ENCODE peak calls at places on chromosome 2, in seven cellular contexts. One of them, this sample, is unnamed.

GRCh38 chr2:9983413-9984216 is 32.1 kb downstream of the GRHL1 start:
- DNase-seq in myocyte: peak; percentile 25
- DNase-seq in kidney glomerular epithelial cell: no peak
- DNase-seq in colonic mucosa: no peak
- DNase-seq in NCI-H1105 treated with DMSO at 0.1 percent for 48 hours: no peak
- DNase-seq in mesendoderm: no peak
- DNase-seq in A549: no peak
- DNase-seq in this sample: no peak

GRCh38 chr2:55887351-55887750 is 36.2 kb downstream of the EFEMP1 start:
- DNase-seq in myocyte: peak; percentile 34
- DNase-seq in kidney glomerular epithelial cell: no peak
- DNase-seq in colonic mucosa: no peak
- DNase-seq in NCI-H1105 treated with DMSO at 0.1 percent for 48 hours: no peak
- DNase-seq in mesendoderm: no peak
- DNase-seq in A549: no peak
- DNase-seq in this sample: no peak

GRCh38 chr2:159098815-159099455 is 130.5 kb downstream of the TANC1 start:
- DNase-seq in myocyte: no peak
- DNase-seq in kidney glomerular epithelial cell: peak; percentile 53
- DNase-seq in colonic mucosa: no peak
- DNase-seq in NCI-H1105 treated with DMSO at 0.1 percent for 48 hours: no peak
- DNase-seq in mesendoderm: peak; percentile 60
- DNase-seq in A549: no peak
- DNase-seq in this sample: no peak

GRCh38 chr2:172790404-172790803 is 54.8 kb downstream of the RAPGEF4 start:
- DNase-seq in myocyte: peak; percentile 81
- DNase-seq in kidney glomerular epithelial cell: no peak
- DNase-seq in colonic mucosa: no peak
- DNase-seq in NCI-H1105 treated with DMSO at 0.1 percent for 48 hours: peak; percentile 6
- DNase-seq in mesendoderm: no peak
- DNase-seq in A549: no peak
- DNase-seq in this sample: no peak

GRCh38 chr2:118387509-118387908 is 299.2 kb downstream of the INSIG2 start:
- DNase-seq in myocyte: no peak
- DNase-seq in kidney glomerular epithelial cell: peak; percentile 26
- DNase-seq in colonic mucosa: no peak
- DNase-seq in NCI-H1105 treated with DMSO at 0.1 percent for 48 hours: no peak
- DNase-seq in mesendoderm: no peak
- DNase-seq in A549: peak; percentile 21
- DNase-seq in this sample: no peak

GRCh38 chr2:39549718-39550464 is 112.8 kb upstream of the MAP4K3 start:
- DNase-seq in myocyte: no peak
- DNase-seq in kidney glomerular epithelial cell: no peak
- DNase-seq in colonic mucosa: no peak
- DNase-seq in NCI-H1105 treated with DMSO at 0.1 percent for 48 hours: no peak
- DNase-seq in mesendoderm: peak; percentile 42
- DNase-seq in A549: no peak
- DNase-seq in this sample: no peak

GRCh38 chr2:191927319-191927867 is 80.5 kb upstream of the CAVIN2 start:
- DNase-seq in myocyte: peak; percentile 87
- DNase-seq in kidney glomerular epithelial cell: peak; percentile 85
- DNase-seq in colonic mucosa: peak; percentile 60
- DNase-seq in NCI-H1105 treated with DMSO at 0.1 percent for 48 hours: peak; percentile 63
- DNase-seq in mesendoderm: peak; percentile 45
- DNase-seq in A549: peak; percentile 57
- DNase-seq in this sample: no peak

GRCh38 chr2:235165631-235166030 is 213.8 kb downstream of the SH3BP4 start:
- DNase-seq in myocyte: no peak
- DNase-seq in kidney glomerular epithelial cell: no peak
- DNase-seq in colonic mucosa: no peak
- DNase-seq in NCI-H1105 treated with DMSO at 0.1 percent for 48 hours: no peak
- DNase-seq in mesendoderm: no peak
- DNase-seq in A549: no peak
- DNase-seq in this sample: no peak

GRCh38 chr2:128320609-128321420 is 2.1 kb upstream of the HS6ST1 start:
- DNase-seq in myocyte: no peak
- DNase-seq in kidney glomerular epithelial cell: no peak
- DNase-seq in colonic mucosa: no peak
- DNase-seq in NCI-H1105 treated with DMSO at 0.1 percent for 48 hours: no peak
- DNase-seq in mesendoderm: no peak
- DNase-seq in A549: no peak
- DNase-seq in this sample: no peak

GRCh38 chr2:181784556-181784955 is 104.2 kb upstream of the NEUROD1 start:
- DNase-seq in myocyte: no peak
- DNase-seq in kidney glomerular epithelial cell: peak; percentile 67
- DNase-seq in colonic mucosa: no peak
- DNase-seq in NCI-H1105 treated with DMSO at 0.1 percent for 48 hours: peak; percentile 26
- DNase-seq in mesendoderm: no peak
- DNase-seq in A549: peak; percentile 65
- DNase-seq in this sample: no peak

GRCh38 chr2:233857511-233858118 is 3.3 kb upstream of the HJURP start:
- DNase-seq in myocyte: peak; percentile 31
- DNase-seq in kidney glomerular epithelial cell: no peak
- DNase-seq in colonic mucosa: peak; percentile 69
- DNase-seq in NCI-H1105 treated with DMSO at 0.1 percent for 48 hours: no peak
- DNase-seq in mesendoderm: peak; percentile 64
- DNase-seq in A549: peak; percentile 96
- DNase-seq in this sample: peak; percentile 59

GRCh38 chr2:239252433-239253200 is 148.2 kb downstream of the HDAC4 start:
- DNase-seq in myocyte: no peak
- DNase-seq in kidney glomerular epithelial cell: no peak
- DNase-seq in colonic mucosa: no peak
- DNase-seq in NCI-H1105 treated with DMSO at 0.1 percent for 48 hours: no peak
- DNase-seq in mesendoderm: no peak
- DNase-seq in A549: no peak
- DNase-seq in this sample: no peak

GRCh38 chr2:84497285-84497684 is 19.0 kb upstream of the DNAH6 start:
- DNase-seq in myocyte: no peak
- DNase-seq in kidney glomerular epithelial cell: no peak
- DNase-seq in colonic mucosa: no peak
- DNase-seq in NCI-H1105 treated with DMSO at 0.1 percent for 48 hours: no peak
- DNase-seq in mesendoderm: no peak
- DNase-seq in A549: no peak
- DNase-seq in this sample: no peak

GRCh38 chr2:100185105-100185504 is 42.7 kb upstream of the AFF3 start:
- DNase-seq in myocyte: no peak
- DNase-seq in kidney glomerular epithelial cell: no peak
- DNase-seq in colonic mucosa: no peak
- DNase-seq in NCI-H1105 treated with DMSO at 0.1 percent for 48 hours: no peak
- DNase-seq in mesendoderm: no peak
- DNase-seq in A549: no peak
- DNase-seq in this sample: no peak

GRCh38 chr2:183242937-183243336 is 118.7 kb downstream of the NUP35 start:
- DNase-seq in myocyte: peak; percentile 6
- DNase-seq in kidney glomerular epithelial cell: no peak
- DNase-seq in colonic mucosa: no peak
- DNase-seq in NCI-H1105 treated with DMSO at 0.1 percent for 48 hours: peak; percentile 84
- DNase-seq in mesendoderm: no peak
- DNase-seq in A549: no peak
- DNase-seq in this sample: no peak

GRCh38 chr2:44244135-44244871 is 31.0 kb upstream of the SLC3A1 start:
- DNase-seq in myocyte: peak; percentile 78
- DNase-seq in kidney glomerular epithelial cell: peak; percentile 78
- DNase-seq in colonic mucosa: peak; percentile 64
- DNase-seq in NCI-H1105 treated with DMSO at 0.1 percent for 48 hours: peak; percentile 99
- DNase-seq in mesendoderm: peak; percentile 77
- DNase-seq in A549: peak; percentile 84
- DNase-seq in this sample: peak; percentile 34

GRCh38 chr2:101341901-101342624 is 33.6 kb upstream of the RNF149 start:
- DNase-seq in myocyte: peak; percentile 78
- DNase-seq in kidney glomerular epithelial cell: peak; percentile 51
- DNase-seq in colonic mucosa: peak; percentile 80
- DNase-seq in NCI-H1105 treated with DMSO at 0.1 percent for 48 hours: peak; percentile 43
- DNase-seq in mesendoderm: peak; percentile 83
- DNase-seq in A549: peak; percentile 64
- DNase-seq in this sample: peak; percentile 90

GRCh38 chr2:45643095-45643494 is 8.4 kb upstream of the PRKCE start:
- DNase-seq in myocyte: no peak
- DNase-seq in kidney glomerular epithelial cell: no peak
- DNase-seq in colonic mucosa: no peak
- DNase-seq in NCI-H1105 treated with DMSO at 0.1 percent for 48 hours: no peak
- DNase-seq in mesendoderm: no peak
- DNase-seq in A549: no peak
- DNase-seq in this sample: no peak

GRCh38 chr2:74551942-74552913 is 1.5 kb downstream of the LOXL3 start:
- DNase-seq in myocyte: peak; percentile 30
- DNase-seq in kidney glomerular epithelial cell: no peak
- DNase-seq in colonic mucosa: no peak
- DNase-seq in NCI-H1105 treated with DMSO at 0.1 percent for 48 hours: no peak
- DNase-seq in mesendoderm: no peak
- DNase-seq in A549: no peak
- DNase-seq in this sample: no peak

GRCh38 chr2:67516358-67516757 is 119.2 kb downstream of the ETAA1 start:
- DNase-seq in myocyte: no peak
- DNase-seq in kidney glomerular epithelial cell: no peak
- DNase-seq in colonic mucosa: peak; percentile 36
- DNase-seq in NCI-H1105 treated with DMSO at 0.1 percent for 48 hours: no peak
- DNase-seq in mesendoderm: no peak
- DNase-seq in A549: no peak
- DNase-seq in this sample: no peak

GRCh38 chr2:98891591-98891990 is 44.4 kb downstream of the CRACDL start:
- DNase-seq in myocyte: no peak
- DNase-seq in kidney glomerular epithelial cell: no peak
- DNase-seq in colonic mucosa: no peak
- DNase-seq in NCI-H1105 treated with DMSO at 0.1 percent for 48 hours: no peak
- DNase-seq in mesendoderm: no peak
- DNase-seq in A549: no peak
- DNase-seq in this sample: no peak

GRCh38 chr2:28101892-28102291 is 211.4 kb downstream of the BABAM2 start:
- DNase-seq in myocyte: peak; percentile 62
- DNase-seq in kidney glomerular epithelial cell: no peak
- DNase-seq in colonic mucosa: no peak
- DNase-seq in NCI-H1105 treated with DMSO at 0.1 percent for 48 hours: no peak
- DNase-seq in mesendoderm: no peak
- DNase-seq in A549: no peak
- DNase-seq in this sample: no peak

This sample was measured in glutamatergic neuron.